ENCODE peak calls at places on chromosomes 7 and 10, in ten cellular contexts. M is thyroid gland, L is adrenal gland, V is ascending aorta, H is RWPE2, Y is sigmoid colon, P is brain microvascular endothelial cell, D is colonic mucosa, I is IMR-90, A is HCT116. B is an unnamed sample.

GRCh38 chr10:120735773-120736371 is 115.3 kb upstream of the WDR11 start:
- DNase-seq in A (peak), P (no peak), H (no peak), V (no peak), M (no peak), I (peak), L (no peak), Y (no peak), D (no peak), B (no peak)

GRCh38 chr10:93541402-93542357 is 24.8 kb upstream of the FFAR4 start:
- DNase-seq in A (peak), H (no peak), D (peak), V (no peak), M (peak), I (peak), Y (peak), P (peak), L (peak), B (no peak)

GRCh38 chr7:136470179-136470578 is 398.3 kb upstream of the CHRM2 start:
- DNase-seq in P (no peak), Y (no peak), L (no peak), V (no peak), I (no peak), M (no peak), H (no peak), A (no peak), D (no peak), B (no peak)

GRCh38 chr7:156998988-156999610 is 11.4 kb downstream of the MNX1 start:
- DNase-seq in V (peak), D (peak), L (no peak), I (no peak), P (no peak), M (no peak), H (no peak), A (no peak), Y (no peak), B (no peak)

GRCh38 chr7:157337316-157338149 is 729 bp downstream of the DNAJB6 start:
- DNase-seq in H (no peak), D (peak), Y (peak), V (peak), I (peak), A (no peak), P (peak), M (peak), L (peak), B (no peak)

GRCh38 chr7:43522406-43523156 is 60.3 kb upstream of the STK17A start:
- DNase-seq in I (peak), M (no peak), D (no peak), P (peak), A (no peak), V (no peak), L (no peak), H (no peak), Y (no peak), B (no peak)

GRCh38 chr10:59517961-59518360 is 155.6 kb upstream of the FAM13C start:
- DNase-seq in I (no peak), D (no peak), H (no peak), Y (no peak), V (no peak), A (no peak), M (no peak), L (no peak), P (no peak), B (no peak)

GRCh38 chr7:131196808-131197207 is 130.9 kb upstream of the MKLN1 start:
- DNase-seq in M (peak), H (no peak), P (peak), D (no peak), A (no peak), V (no peak), L (no peak), I (peak), Y (no peak), B (no peak)

GRCh38 chr10:64956441-64956840 is 1435.2 kb downstream of the REEP3 start:
- DNase-seq in V (no peak), I (no peak), A (no peak), P (no peak), L (no peak), H (no peak), D (no peak), Y (no peak), M (no peak), B (no peak)

GRCh38 chr7:129635300-129636029 is 23.9 kb downstream of the NRF1 start:
- DNase-seq in M (peak), I (peak), P (peak), L (peak), V (peak), H (no peak), D (peak), A (peak), Y (peak), B (peak)
- TF ChIP-seq CTCF in M (peak), I (peak), P (peak), L (peak), V (peak), H (peak), D (peak), A (peak), Y (peak), B (peak)

DNA sequence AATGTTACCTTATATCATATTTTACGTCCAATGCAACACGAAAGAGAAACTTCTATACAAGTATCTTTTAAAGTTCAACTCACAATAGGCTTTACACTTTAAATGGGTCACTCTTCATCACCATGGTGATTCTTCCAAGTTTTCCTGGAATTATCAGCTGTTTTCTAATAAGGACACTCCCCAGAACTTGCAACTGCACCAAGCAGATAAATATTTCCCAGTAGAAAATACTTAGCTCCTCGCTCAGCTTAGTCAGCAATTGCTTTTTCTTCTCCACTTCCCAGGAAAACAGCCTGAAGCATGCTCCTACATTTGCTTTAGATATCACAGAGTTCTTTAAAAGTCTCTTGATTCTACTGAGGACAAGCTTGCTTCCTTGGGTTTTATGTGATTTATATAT is 25.7 kb upstream of the ADD3 start:
- DNase-seq in V (no peak), Y (no peak), D (no peak), H (no peak), M (no peak), L (no peak), I (no peak), A (no peak), P (no peak), B (no peak)
- H3K4me3 ChIP-seq in V (peak), Y (no peak), D (no peak), H (no peak), M (no peak), L (no peak), I (no peak), A (no peak), P (no peak), B (no peak)

DNA sequence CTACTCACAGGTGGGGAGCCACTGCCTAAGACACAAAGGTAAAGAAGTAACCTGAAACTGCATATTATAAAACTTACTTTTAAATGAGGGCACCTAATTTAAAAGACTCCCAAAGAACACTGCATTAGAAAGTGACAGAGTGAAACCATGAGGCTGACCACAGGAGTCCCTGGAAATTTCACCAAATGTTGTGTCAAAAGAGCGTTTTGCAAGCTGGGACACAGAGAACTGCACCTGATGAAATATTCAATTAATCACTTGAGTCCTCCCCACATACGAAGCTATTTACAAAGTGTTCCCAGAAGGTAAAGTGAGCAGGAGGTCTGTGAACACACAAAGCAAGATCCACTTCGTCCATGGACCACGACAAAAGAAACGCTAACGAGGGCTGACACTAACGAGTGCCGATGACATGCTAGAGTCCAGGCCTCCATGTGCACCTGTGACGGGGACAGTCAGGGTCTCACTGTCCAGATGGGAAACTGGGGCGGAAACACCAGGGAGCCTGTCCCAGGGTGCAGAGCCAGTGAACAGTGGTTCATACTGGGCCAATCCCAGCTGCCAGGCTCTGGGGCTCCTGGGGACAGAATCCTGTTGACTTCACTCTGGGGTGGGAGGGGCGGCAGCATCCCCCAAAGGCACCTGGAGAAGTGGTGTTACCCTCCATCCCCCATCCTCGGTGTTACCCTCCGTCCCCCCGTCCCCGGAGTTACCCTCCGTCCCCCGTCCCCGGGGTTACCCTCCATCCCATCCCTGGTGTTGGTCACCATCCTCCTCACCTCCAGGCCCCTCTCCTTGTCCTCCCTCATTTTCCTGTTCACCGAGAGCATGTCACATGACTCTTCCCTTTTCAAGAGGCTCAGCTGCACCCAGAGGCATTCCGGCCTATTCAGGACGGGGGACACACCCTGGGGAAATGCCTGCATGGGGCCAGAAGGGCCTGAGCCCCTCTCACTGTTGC is 63.4 kb downstream of the DIP2C start:
- DNase-seq in V (no peak), M (no peak), Y (no peak), H (no peak), A (no peak), D (no peak), P (no peak), I (no peak), L (no peak), B (no peak)
- H3K27ac ChIP-seq in V (no peak), M (peak), Y (peak), H (no peak), A (no peak), D (peak), P (peak), I (peak), L (peak), B (peak)

DNA sequence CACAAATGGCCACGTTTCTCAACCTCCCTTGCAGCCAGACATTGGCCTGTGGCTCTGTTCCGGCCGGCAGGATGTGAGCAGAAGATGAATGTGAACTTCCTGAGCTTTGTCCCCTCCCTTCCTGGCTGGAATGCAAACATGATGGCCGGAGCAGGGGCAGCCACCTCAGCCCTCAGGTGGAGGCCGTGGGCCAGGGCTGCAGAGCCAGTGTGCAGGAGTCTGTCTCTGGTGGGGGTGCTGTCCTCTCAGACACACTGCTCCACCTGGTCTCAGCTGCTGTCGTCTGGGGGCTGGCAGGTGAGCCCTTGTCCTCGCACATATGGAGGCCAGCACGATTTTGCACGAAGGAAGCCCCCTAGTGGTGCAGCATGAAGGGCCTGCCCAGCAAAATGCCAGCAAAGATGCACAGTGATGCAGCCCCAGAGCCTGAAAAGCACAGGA is 25.3 kb upstream of the PWWP2B start:
- DNase-seq in A (peak), M (no peak), Y (no peak), V (no peak), H (peak), D (no peak), I (no peak), P (no peak), L (no peak), B (no peak)
- TF ChIP-seq CTCF in A (peak), M (no peak), Y (no peak), V (no peak), H (peak), D (no peak), I (peak), P (peak), L (no peak), B (peak)

GRCh38 chr7:129363-130221 is 62.8 kb upstream of the FAM20C start:
- DNase-seq in M (peak), V (peak), A (no peak), L (no peak), H (no peak), D (no peak), P (no peak), I (no peak), Y (no peak), B (no peak)
- H3K4me3 ChIP-seq in M (no peak), V (peak), A (no peak), L (no peak), H (no peak), D (no peak), P (no peak), I (no peak), Y (peak), B (peak)

GRCh38 chr7:139737221-139738100 is 40.3 kb downstream of the HIPK2 start:
- DNase-seq in I (peak), V (no peak), D (peak), L (no peak), H (no peak), P (no peak), A (no peak), M (no peak), Y (no peak), B (no peak)

GRCh38 chr7:139734395-139734794 is 43.4 kb downstream of the HIPK2 start:
- DNase-seq in V (peak), M (no peak), L (no peak), Y (no peak), P (peak), I (peak), A (no peak), H (no peak), D (no peak), B (peak)

GRCh38 chr7:139735466-139735865 is 42.3 kb downstream of the HIPK2 start:
- DNase-seq in L (no peak), V (peak), Y (no peak), P (no peak), I (no peak), A (no peak), H (no peak), M (no peak), D (no peak), B (no peak)

GRCh38 chr7:139738101-139738489 is 39.7 kb downstream of the HIPK2 start:
- DNase-seq in A (no peak), M (no peak), V (no peak), H (no peak), P (peak), L (no peak), D (no peak), I (peak), Y (no peak), B (no peak)

DNA sequence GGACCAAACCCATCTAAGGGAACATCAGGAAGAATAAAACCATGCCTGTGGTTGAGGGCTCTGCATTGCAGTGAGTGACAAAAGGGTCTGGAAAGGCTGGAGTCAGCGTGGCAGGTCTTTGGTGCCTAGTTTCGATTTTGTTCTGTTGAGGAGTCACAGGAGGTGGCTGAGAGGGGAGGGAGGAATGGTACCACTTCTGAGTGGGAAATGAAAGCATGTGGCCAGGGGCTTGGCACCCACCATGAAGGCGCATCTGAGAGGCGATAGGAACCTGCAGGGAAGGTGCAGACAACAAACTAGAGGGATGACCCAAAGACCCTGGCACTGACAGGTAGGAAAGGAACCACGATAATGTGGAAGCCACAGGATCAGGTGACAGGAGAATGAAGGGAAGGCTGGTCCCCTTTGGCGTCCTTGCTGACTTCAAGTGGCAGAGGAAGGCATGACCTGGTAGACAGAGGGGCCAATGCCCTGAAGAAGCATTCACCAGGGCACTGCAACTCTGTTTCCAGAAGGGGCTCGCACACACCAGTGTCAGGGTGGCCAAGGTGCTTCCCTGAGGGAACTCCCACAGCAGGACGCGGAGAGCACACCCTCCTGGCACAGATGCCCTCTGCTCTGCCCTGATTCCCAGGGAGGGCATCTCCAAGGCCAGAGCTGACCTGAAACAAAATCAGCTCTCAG is 41.7 kb downstream of the HIPK2 start:
- DNase-seq in P (no peak), A (no peak), L (no peak), D (no peak), H (no peak), V (peak), Y (no peak), I (no peak), M (no peak), B (no peak)
- H3K27ac ChIP-seq in P (peak), A (no peak), L (no peak), D (no peak), H (peak), V (peak), Y (no peak), I (no peak), M (peak), B (no peak)

GRCh38 chr10:95171336-95171735 is 22.7 kb upstream of the ACSM6 start:
- DNase-seq in I (no peak), P (no peak), H (no peak), Y (no peak), V (no peak), D (no peak), A (no peak), L (no peak), M (no peak), B (no peak)
- TF ChIP-seq CTCF in I (no peak), P (no peak), H (no peak), Y (no peak), V (no peak), D (no peak), A (no peak), L (no peak), M (no peak), B (no peak)

DNA sequence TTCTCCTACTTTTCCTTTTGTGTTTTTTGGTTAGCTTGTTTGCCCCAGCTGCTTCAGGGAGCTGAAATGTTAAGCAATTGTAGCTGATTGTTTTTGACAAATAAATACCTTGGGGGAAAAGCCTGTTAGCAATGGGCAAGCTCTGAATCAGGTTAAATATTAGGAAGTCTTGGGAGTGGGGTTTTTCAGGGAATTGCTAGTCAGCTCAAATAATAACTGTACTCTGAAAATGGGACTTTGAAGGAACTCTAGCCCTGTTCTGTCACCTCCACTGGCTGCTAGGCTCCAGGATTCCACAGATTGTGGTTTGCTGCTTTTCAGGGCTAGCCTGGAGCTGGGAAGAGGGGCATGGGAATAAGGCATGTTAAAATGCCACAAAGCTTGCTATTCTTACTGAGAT is 39.5 kb downstream of the ADK start:
- DNase-seq in A (no peak), H (no peak), L (no peak), V (no peak), D (no peak), I (peak), P (no peak), M (no peak), Y (no peak), B (no peak)
- H3K4me3 ChIP-seq in A (peak), H (no peak), L (no peak), V (peak), D (no peak), I (peak), P (peak), M (no peak), Y (no peak), B (peak)

DNA sequence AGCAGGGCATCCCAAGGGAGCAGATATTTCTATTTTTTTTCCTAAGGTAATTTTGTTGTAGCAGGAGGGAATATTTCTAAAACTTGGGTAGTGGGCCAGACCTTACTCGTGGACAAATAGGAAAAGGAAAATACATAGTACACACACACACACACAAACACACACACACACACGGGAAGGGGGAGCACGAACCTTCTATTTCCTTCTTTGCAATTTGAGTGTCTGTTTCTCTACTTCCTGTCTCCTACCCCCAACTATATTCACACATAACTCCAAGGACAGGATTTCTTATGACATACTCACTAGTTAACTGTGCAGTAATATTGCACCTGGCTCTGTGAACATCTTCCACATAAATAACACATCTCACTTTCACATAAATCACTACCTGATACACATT is 4.4 kb downstream of the LDB1 start:
- DNase-seq in L (no peak), I (peak), M (no peak), V (no peak), A (no peak), D (no peak), Y (no peak), P (no peak), H (no peak), B (no peak)
- H3K27ac ChIP-seq in L (peak), I (peak), M (peak), V (peak), A (peak), D (peak), Y (peak), P (no peak), H (peak), B (peak)